ENCODE peak calls at places on chromosomes 1 and 21, in seven cellular contexts. X is upper lobe of right lung; A is CD8-positive, alpha-beta T cell; O is AG04450; L is NB4; N is adrenal gland; U is neural progenitor cell. B is an unnamed sample.

GRCh38 chr1:113519561-113519960 is 129.2 kb downstream of the MAGI3 start:
- DNase-seq in O (no peak), X (no peak), N (no peak), A (no peak), U (no peak), L (no peak), B (no peak)

GRCh38 chr1:45010855-45011811 is at the start of gene HECTD3:
- DNase-seq in N (peak), O (peak), A (peak), L (peak), X (peak), U (peak), B (no peak)

GRCh38 chr1:167617100-167617949 is 12.7 kb upstream of the RCSD1 start:
- DNase-seq in N (peak), A (no peak), U (peak), O (no peak), L (peak), X (no peak), B (no peak)

GRCh38 chr1:7218210-7218832 is 433.1 kb downstream of the CAMTA1 start:
- DNase-seq in A (no peak), N (peak), L (peak), U (peak), O (no peak), X (no peak), B (no peak)

GRCh38 chr1:9990944-9991343 is 6.1 kb upstream of the RBP7 start:
- DNase-seq in O (no peak), N (peak), A (no peak), L (no peak), X (no peak), U (no peak), B (no peak)

GRCh38 chr1:185360714-185361113 is 43.7 kb upstream of the IVNS1ABP start:
- DNase-seq in A (no peak), L (no peak), N (no peak), U (no peak), X (no peak), O (no peak), B (no peak)

GRCh38 chr1:242523282-242523967 is 1.1 kb downstream of the PLD5 start:
- DNase-seq in L (no peak), U (peak), A (no peak), O (no peak), X (no peak), N (no peak), B (no peak)

GRCh38 chr1:222918746-222919477 is 104.1 kb downstream of the DISP1 start:
- DNase-seq in O (no peak), N (no peak), A (no peak), X (no peak), L (no peak), U (no peak), B (no peak)

GRCh38 chr1:181087400-181087901 is 1.0 kb upstream of the IER5 start:
- DNase-seq in X (no peak), U (no peak), L (peak), N (no peak), O (no peak), A (no peak), B (no peak)

GRCh38 chr21:39136711-39137110 is 46.5 kb downstream of the PSMG1 start:
- DNase-seq in U (no peak), X (no peak), L (no peak), A (no peak), N (no peak), O (no peak), B (no peak)

GRCh38 chr21:41242238-41242829 is 74.3 kb upstream of the FAM3B start:
- DNase-seq in U (no peak), X (no peak), A (no peak), N (no peak), L (no peak), O (no peak), B (no peak)

GRCh38 chr1:156276966-156277381 is 5.7 kb downstream of the SMG5 start:
- DNase-seq in L (peak), O (no peak), N (no peak), A (no peak), X (no peak), U (no peak), B (no peak)

GRCh38 chr1:2447274-2448097 is 28.6 kb upstream of the PLCH2 start:
- DNase-seq in X (no peak), A (no peak), O (no peak), N (no peak), U (no peak), L (no peak), B (no peak)

GRCh38 chr1:222734740-222735139 is 2.3 kb upstream of the FAM177B start:
- DNase-seq in U (no peak), O (no peak), X (no peak), N (no peak), A (no peak), L (no peak), B (no peak)

GRCh38 chr1:103106426-103107321 is 1.6 kb downstream of the COL11A1 start:
- DNase-seq in N (peak), X (peak), O (no peak), U (peak), A (no peak), L (peak), B (no peak)

GRCh38 chr1:91018006-91018405 is 3.8 kb downstream of the ZNF644 start:
- DNase-seq in L (peak), N (no peak), O (no peak), X (no peak), U (no peak), A (no peak), B (no peak)

GRCh38 chr1:214452152-214452806 is 99.1 kb downstream of the PTPN14 start:
- DNase-seq in N (no peak), L (no peak), O (no peak), U (no peak), A (no peak), X (no peak), B (no peak)

GRCh38 chr1:167173516-167174184 is 47.0 kb upstream of the POU2F1 start:
- DNase-seq in L (no peak), U (peak), O (no peak), X (no peak), A (no peak), N (peak), B (no peak)

GRCh38 chr1:245212221-245212710 is 57.5 kb downstream of the KIF26B start:
- DNase-seq in N (no peak), L (no peak), O (no peak), U (no peak), X (peak), A (no peak), B (no peak)

GRCh38 chr1:68174173-68175113 is 57.9 kb downstream of the WLS start:
- DNase-seq in A (no peak), L (no peak), U (peak), N (peak), X (peak), O (peak), B (peak)

GRCh38 chr1:199549424-199549823 is 478.1 kb upstream of the NR5A2 start:
- DNase-seq in O (no peak), X (no peak), N (no peak), U (no peak), L (no peak), A (no peak), B (no peak)

GRCh38 chr21:27132270-27132669 is 165.4 kb upstream of the ADAMTS5 start:
- DNase-seq in A (no peak), X (no peak), N (no peak), L (no peak), U (peak), O (peak), B (no peak)

GRCh38 chr1:31782766-31783410 is 18.7 kb upstream of the ADGRB2 start:
- DNase-seq in L (no peak), O (no peak), X (peak), A (no peak), N (no peak), U (peak), B (no peak)

GRCh38 chr1:224114787-224115175 is 870 bp downstream of the FBXO28 start:
- DNase-seq in N (no peak), X (no peak), O (no peak), A (no peak), L (no peak), U (peak), B (no peak)

GRCh38 chr21:29190920-29191319 is 60.5 kb downstream of the MAP3K7CL start:
- DNase-seq in X (no peak), U (no peak), N (no peak), A (no peak), L (peak), O (no peak), B (peak)

GRCh38 chr1:206005761-206006160 is 2.6 kb upstream of the RAB7B start:
- DNase-seq in O (no peak), X (no peak), N (no peak), L (peak), U (no peak), A (no peak), B (no peak)

GRCh38 chr1:37797750-37798345 is 4.2 kb downstream of the MANEAL start:
- DNase-seq in N (no peak), X (peak), L (peak), U (no peak), O (peak), A (no peak), B (peak)

GRCh38 chr1:25797939-25798338 is 2.1 kb upstream of the SELENON start:
- DNase-seq in U (peak), L (peak), A (peak), X (peak), O (no peak), N (no peak), B (no peak)

GRCh38 chr1:14961661-14962267 is 191.8 kb upstream of the TMEM51 start:
- DNase-seq in U (peak), L (no peak), X (no peak), A (no peak), O (no peak), N (peak), B (no peak)

GRCh38 chr1:81237531-81238528 is 562.9 kb upstream of the ADGRL2 start:
- DNase-seq in N (no peak), U (peak), A (no peak), O (no peak), X (no peak), L (no peak), B (no peak)

GRCh38 chr21:33386222-33386784 is 16.9 kb upstream of the IFNGR2 start:
- DNase-seq in X (no peak), O (no peak), L (no peak), A (no peak), N (no peak), U (peak), B (no peak)

GRCh38 chr1:246726255-246726679 is 2.1 kb downstream of the SCCPDH start:
- DNase-seq in A (no peak), L (peak), O (no peak), N (peak), U (no peak), X (no peak), B (no peak)

GRCh38 chr1:109213824-109214693 is at the start of gene SARS1:
- DNase-seq in L (peak), A (peak), X (peak), N (peak), U (peak), O (peak), B (no peak)

GRCh38 chr1:101037316-101037715 is 11.7 kb upstream of the DPH5 start:
- DNase-seq in O (no peak), U (no peak), N (no peak), L (no peak), X (no peak), A (no peak), B (no peak)
- TF ChIP-seq CTCF in O (no peak), U (no peak), N (no peak), L (no peak), X (no peak), A (no peak), B (no peak)

GRCh38 chr1:43298055-43298454 is 2.7 kb upstream of the TIE1 start:
- DNase-seq in U (no peak), X (no peak), N (no peak), L (no peak), A (no peak), O (no peak), B (no peak)

GRCh38 chr1:43294761-43295160 is 6.0 kb upstream of the TIE1 start:
- DNase-seq in X (no peak), U (no peak), A (no peak), N (no peak), O (no peak), L (no peak), B (no peak)

GRCh38 chr1:43293896-43294760 is 6.7 kb upstream of the TIE1 start:
- DNase-seq in O (no peak), U (peak), N (no peak), X (no peak), A (no peak), L (no peak), B (peak)

GRCh38 chr1:43299101-43299500 is 1.7 kb upstream of the TIE1 start:
- DNase-seq in X (no peak), O (no peak), L (no peak), U (no peak), A (no peak), N (no peak), B (no peak)

GRCh38 chr1:43296207-43296606 is 4.6 kb upstream of the TIE1 start:
- DNase-seq in A (no peak), U (no peak), O (no peak), N (no peak), L (no peak), X (no peak), B (no peak)
- H3K4me3 ChIP-seq in A (no peak), U (no peak), O (no peak), N (no peak), L (no peak), X (no peak), B (no peak)

GRCh38 chr1:216193839-216194443 is 229.3 kb downstream of the USH2A start:
- DNase-seq in N (no peak), A (no peak), X (no peak), O (no peak), U (no peak), L (peak), B (no peak)
- TF ChIP-seq CTCF in N (no peak), A (no peak), X (no peak), O (peak), U (peak), L (no peak), B (no peak)

DNA sequence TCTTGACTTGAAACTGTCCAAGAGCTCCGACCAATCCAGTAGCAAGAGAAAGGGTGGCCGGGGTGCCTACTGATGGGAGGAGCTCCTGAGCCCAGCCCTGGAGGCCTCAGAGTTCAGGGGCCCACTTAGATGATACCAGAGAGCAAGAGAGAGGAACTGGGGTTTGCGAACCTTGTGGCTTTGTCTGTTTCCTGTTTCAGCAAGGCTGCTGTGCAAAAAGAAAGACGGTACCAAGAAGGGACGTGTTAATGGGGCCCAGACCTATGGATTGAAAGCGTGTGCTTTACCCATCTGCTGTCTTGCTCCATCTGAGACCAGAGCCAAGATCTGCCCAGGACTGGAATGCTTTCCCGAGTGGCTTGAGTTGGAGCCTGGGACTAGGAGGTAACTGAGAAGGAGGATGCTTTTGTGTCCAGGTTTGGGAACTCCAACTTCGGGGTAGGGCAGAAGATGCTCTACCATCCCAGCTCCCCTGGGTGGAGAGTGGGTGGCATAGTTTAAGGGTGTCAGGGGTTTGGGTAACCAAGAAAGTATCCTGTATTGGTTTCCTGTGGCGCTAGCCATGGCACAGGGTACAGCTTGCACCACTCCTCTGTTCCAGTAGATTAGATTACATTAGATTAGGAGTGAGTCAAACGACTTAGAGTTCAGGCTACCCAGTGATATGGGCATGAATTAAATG is at the start of gene TRAF3IP3:
- DNase-seq in X (no peak), A (peak), O (no peak), L (peak), U (no peak), N (no peak), B (no peak)
- H3K4me3 ChIP-seq in X (peak), A (peak), O (no peak), L (peak), U (no peak), N (no peak), B (no peak)

DNA sequence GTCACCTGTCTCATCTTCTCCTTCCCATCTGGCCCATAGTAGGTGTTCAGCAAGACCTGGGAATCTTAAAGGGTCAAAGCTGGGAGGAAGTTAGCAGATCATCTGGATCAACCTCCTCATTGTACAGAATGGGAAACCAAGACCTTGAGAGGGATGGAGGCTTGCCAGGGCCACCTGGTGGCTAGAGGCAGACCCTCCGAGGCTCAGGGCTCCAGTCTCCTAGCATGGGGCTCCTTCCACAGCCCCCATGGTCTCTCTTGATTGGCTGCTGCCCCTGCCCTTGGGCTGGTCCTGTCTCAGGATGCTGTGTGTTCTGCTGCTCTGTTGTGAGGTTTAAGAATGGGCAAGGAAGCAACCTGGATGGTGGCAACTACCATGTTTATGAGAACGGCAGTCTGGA is 68.7 kb upstream of the CNTN2 start:
- DNase-seq in O (no peak), X (no peak), A (no peak), L (no peak), N (no peak), U (no peak), B (no peak)
- TF ChIP-seq CTCF in O (no peak), X (no peak), A (no peak), L (no peak), N (no peak), U (peak), B (no peak)

B was measured in AG09309.